ENCODE peak calls at places on chromosomes 6 and 20, in four cellular contexts. C is Panc1, T is HEK293T, U is A549. I is an unnamed sample.

GRCh38 chr6:129755787-129756186 is 45.8 kb upstream of the ARHGAP18 start:
- DNase-seq in C (no peak), T (no peak), U (no peak), I (no peak)

GRCh38 chr6:37209461-37210205 is 39.7 kb downstream of the PIM1 start:
- DNase-seq in C (no peak), T (no peak), U (no peak), I (no peak)

GRCh38 chr20:7332169-7332568 is 564.7 kb downstream of the BMP2 start:
- DNase-seq in C (no peak), T (no peak), U (no peak), I (no peak)

GRCh38 chr6:55818482-55818881 is 56.9 kb downstream of the BMP5 start:
- DNase-seq in C (no peak), T (no peak), U (no peak), I (no peak)

GRCh38 chr20:41029150-41029872 is 689 bp downstream of the TOP1 start:
- DNase-seq in C (no peak), T (peak), U (peak), I (peak)

GRCh38 chr20:25058797-25059486 is 1.0 kb upstream of the ACSS1 start:
- DNase-seq in C (no peak), T (no peak), U (peak), I (peak)

GRCh38 chr6:118495639-118496296 is 52.3 kb upstream of the PLN start:
- DNase-seq in C (no peak), T (no peak), U (no peak), I (peak)

GRCh38 chr6:168029459-168030217 is 32.2 kb downstream of the KIF25 start:
- DNase-seq in C (no peak), T (no peak), U (no peak), I (no peak)

GRCh38 chr20:1087311-1087710 is 31.1 kb upstream of the PSMF1 start:
- DNase-seq in C (no peak), T (no peak), U (no peak), I (peak)

GRCh38 chr6:1993049-1993448 is 252.4 kb downstream of the GMDS start:
- DNase-seq in C (no peak), T (no peak), U (no peak), I (no peak)

GRCh38 chr20:59580208-59580980 is 23.9 kb upstream of the PHACTR3 start:
- DNase-seq in C (no peak), T (no peak), U (no peak), I (no peak)

GRCh38 chr6:148827421-148827820 is 80.6 kb downstream of the UST start:
- DNase-seq in C (no peak), T (no peak), U (no peak), I (no peak)

GRCh38 chr6:36364669-36365479 is 22.6 kb downstream of the ETV7 start:
- DNase-seq in C (no peak), T (no peak), U (no peak), I (no peak)

GRCh38 chr6:166512567-166512966 is 73.9 kb downstream of the RAMACL start:
- DNase-seq in C (no peak), T (no peak), U (no peak), I (peak)

GRCh38 chr6:20085817-20086216 is 126.5 kb downstream of the MBOAT1 start:
- DNase-seq in C (no peak), T (no peak), U (no peak), I (no peak)

GRCh38 chr6:50145125-50145524 is 95.4 kb upstream of the DEFB112 start:
- DNase-seq in C (no peak), T (peak), U (peak), I (peak)

GRCh38 chr6:165819394-165819793 is 156.4 kb upstream of the PDE10A start:
- DNase-seq in C (no peak), T (no peak), U (no peak), I (no peak)

GRCh38 chr6:163720005-163720404 is 305.5 kb downstream of the QKI start:
- DNase-seq in C (no peak), T (no peak), U (no peak), I (no peak)

GRCh38 chr6:152879681-152880080 is 103.2 kb downstream of the FBXO5 start:
- DNase-seq in C (no peak), T (no peak), U (no peak), I (no peak)

GRCh38 chr6:38567436-38567835 is 72.3 kb downstream of the BTBD9 start:
- DNase-seq in C (no peak), T (no peak), U (no peak), I (no peak)

GRCh38 chr6:14720411-14721102 is 525.3 kb upstream of the JARID2 start:
- DNase-seq in C (no peak), T (no peak), U (no peak), I (no peak)

GRCh38 chr6:137677714-137678113 is 183.5 kb upstream of the OLIG3 start:
- DNase-seq in C (no peak), T (no peak), U (no peak), I (no peak)

GRCh38 chr20:58254890-58255289 is 26.4 kb upstream of the ANKRD60 start:
- DNase-seq in C (no peak), T (no peak), U (no peak), I (no peak)